ENCODE peak calls at places on chromosome 9, in five cellular contexts. K, C, U, D and R are unnamed samples.

GRCh38 chr9:89153618-89154017 is 25.0 kb downstream of the SHC3 start:
- DNase-seq in U (peak), K (no peak), D (peak), C (no peak), R (peak)

GRCh38 chr9:107172160-107172978 is 110.7 kb upstream of the RAD23B start:
- DNase-seq in K (peak), U (peak), D (peak), C (peak), R (peak)

GRCh38 chr9:129289131-129289731 is 111.2 kb upstream of the IER5L start:
- DNase-seq in K (no peak), D (no peak), U (no peak), C (peak), R (no peak)

GRCh38 chr9:126862461-126862830 is 2.0 kb downstream of the ZBTB34 start:
- DNase-seq in D (peak), C (no peak), K (no peak), U (no peak), R (no peak)

GRCh38 chr9:104810421-104811339 is 46.8 kb downstream of the NIPSNAP3B start:
- DNase-seq in C (no peak), D (peak), U (no peak), K (no peak), R (peak)

GRCh38 chr9:27539479-27540441 is 10.1 kb upstream of the MOB3B start:
- DNase-seq in C (peak), U (peak), K (no peak), D (peak), R (peak)

GRCh38 chr9:85212887-85213286 is 528.9 kb downstream of the AGTPBP1 start:
- DNase-seq in U (peak), K (no peak), D (peak), C (no peak), R (peak)

GRCh38 chr9:120136685-120137084 is 443.3 kb downstream of the CDK5RAP2 start:
- DNase-seq in D (no peak), C (no peak), K (no peak), U (no peak), R (no peak)

GRCh38 chr9:135811796-135812195 is 95.5 kb downstream of the CAMSAP1 start:
- DNase-seq in U (peak), D (peak), K (no peak), C (peak), R (no peak)

GRCh38 chr9:107218834-107219485 is 64.1 kb upstream of the RAD23B start:
- DNase-seq in U (no peak), D (no peak), C (no peak), K (no peak), R (no peak)

GRCh38 chr9:75087279-75087823 is 604 bp downstream of the NMRK1 start:
- DNase-seq in K (peak), U (peak), C (no peak), D (peak), R (peak)

GRCh38 chr9:68507098-68507795 is 33.4 kb downstream of the TMEM252 start:
- DNase-seq in K (no peak), D (peak), U (peak), C (no peak), R (peak)

GRCh38 chr9:107363511-107364182 is 80.6 kb downstream of the RAD23B start:
- DNase-seq in D (no peak), C (no peak), U (no peak), K (no peak), R (no peak)

GRCh38 chr9:123361086-123361730 is 5.2 kb downstream of the CRB2 start:
- DNase-seq in D (no peak), K (no peak), U (no peak), C (no peak), R (no peak)

GRCh38 chr9:16266648-16267276 is 603.7 kb downstream of the BNC2 start:
- DNase-seq in D (no peak), K (no peak), U (no peak), C (no peak), R (peak)

GRCh38 chr9:98882569-98882923 is 61.2 kb upstream of the COL15A1 start:
- DNase-seq in C (no peak), D (no peak), K (no peak), U (no peak), R (no peak)

DNA sequence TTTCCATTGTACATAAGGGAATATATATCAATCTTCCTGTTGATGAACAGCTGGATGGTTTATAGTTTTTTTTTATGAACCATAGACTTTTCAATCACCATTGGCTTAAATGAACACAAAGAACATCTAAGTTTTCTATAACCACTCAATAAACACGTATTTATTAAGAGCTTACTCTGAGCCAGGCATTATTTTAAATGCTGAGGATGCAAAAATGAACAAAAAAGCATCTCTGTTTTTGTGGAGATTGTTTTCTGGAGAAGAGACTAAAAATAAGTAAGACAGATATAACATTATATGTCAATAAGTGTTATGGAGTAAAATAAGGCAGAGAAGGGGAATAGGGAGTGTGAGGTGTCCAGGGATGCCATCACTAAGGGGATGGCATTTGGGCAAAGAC is 52.1 kb upstream of the SLC24A2 start:
- DNase-seq in K (no peak), U (no peak), D (no peak), C (no peak), R (no peak)
- TF ChIP-seq CTCF in K (no peak), U (no peak), D (no peak), C (no peak), R (no peak)

DNA sequence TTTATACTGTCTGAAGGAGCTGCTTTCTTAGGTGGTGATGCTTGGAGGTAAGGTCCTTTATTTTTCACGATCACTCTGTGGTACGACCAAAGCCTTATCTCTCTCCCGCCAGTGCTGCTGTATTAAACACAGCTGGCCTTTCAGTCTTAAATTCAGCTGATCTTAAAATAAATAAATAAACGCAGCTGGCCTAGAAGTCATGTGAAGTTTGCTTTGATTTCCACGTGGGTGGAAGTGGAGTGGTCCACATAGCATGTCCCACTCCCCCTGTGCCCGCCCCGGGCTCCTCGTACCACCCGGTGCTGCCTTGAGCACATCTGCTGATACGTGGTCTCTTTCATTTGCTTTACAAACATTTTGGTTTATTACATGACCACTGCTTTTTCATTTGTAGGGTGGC is 260.4 kb downstream of the FANCC start:
- DNase-seq in U (no peak), D (no peak), C (no peak), K (no peak), R (no peak)
- H3K4me3 ChIP-seq in U (no peak), D (peak), C (peak), K (no peak), R (no peak)

DNA sequence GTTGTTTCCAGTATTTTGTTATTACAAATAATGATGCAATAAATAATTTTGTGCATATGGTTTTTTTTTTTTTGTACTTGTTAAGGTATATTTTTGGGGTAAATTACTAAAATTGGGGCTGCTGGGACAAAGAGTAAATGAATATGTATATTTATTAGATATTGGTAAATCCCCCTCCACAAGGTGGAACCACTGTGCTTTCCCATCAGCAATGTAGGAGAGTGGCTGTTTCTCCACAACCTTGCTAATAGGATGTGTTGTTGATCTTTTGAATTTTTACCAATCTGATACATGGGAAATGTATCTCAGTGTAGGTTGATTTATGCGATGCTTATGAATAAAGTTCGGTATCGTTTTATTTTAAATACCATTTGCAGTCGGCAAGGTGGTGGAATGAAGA is 118.1 kb downstream of the TRPM3 start:
- DNase-seq in K (no peak), C (no peak), D (no peak), U (no peak), R (no peak)
- TF ChIP-seq CTCF in K (no peak), C (no peak), D (no peak), U (no peak), R (no peak)

DNA sequence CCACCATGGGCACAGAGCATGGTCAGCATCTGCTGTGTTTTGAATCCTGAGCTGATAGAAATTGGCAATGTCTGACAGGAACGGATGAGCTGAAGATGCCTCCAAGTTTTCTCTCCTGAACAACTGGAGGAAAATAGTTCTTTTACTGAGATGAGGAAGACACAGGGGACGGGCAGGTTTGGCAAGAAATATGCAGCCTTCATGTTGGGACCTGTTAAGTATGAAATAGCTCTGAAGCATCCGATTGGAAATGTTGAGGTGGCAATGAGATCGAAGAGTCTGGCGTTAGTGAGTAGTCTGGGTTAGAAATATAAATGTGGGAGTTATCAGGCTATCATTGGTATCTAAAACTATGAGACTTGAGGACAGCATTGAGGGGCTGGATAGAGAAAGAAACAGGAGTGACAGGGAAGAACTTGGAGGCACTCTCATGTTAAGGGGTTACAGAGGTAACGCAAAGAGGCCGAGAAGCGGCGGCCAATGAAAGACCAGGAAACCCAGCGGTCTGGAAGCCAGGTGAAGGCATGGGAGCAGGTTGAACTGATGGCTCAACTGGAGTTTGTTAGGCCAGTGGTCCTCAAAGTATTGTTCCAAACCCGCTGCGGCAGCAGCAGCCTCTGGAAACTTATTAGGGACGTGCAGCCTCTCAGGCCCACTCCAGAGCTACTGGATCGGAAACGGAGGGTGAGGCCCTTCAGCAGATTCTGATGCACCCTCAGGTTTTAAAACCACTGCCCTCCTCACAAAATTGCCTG is 1.0 kb upstream of the MAMDC2 start:
- DNase-seq in K (no peak), U (no peak), C (no peak), D (no peak), R (no peak)
- H3K4me3 ChIP-seq in K (no peak), U (no peak), C (peak), D (no peak), R (no peak)

DNA sequence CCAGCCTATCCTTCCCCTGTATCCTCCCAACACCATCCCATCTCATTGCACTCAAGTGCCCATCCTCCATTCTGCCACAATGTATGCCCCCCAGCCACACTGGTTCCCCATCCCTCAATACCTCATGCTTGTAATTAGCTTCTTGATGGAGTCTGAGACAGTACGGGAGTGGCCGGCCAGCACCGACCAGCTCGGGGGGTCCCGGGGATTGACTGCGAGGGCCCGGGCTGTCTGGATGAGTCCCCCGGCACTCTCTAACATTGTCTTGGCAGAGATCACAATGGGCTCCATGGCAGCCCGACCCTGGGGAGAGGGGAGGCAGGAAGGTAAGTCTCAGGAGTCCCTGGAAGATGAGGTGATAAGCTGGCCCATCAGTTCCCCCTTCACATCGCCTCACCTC is 17.2 kb upstream of the TPM2 start:
- DNase-seq in C (no peak), K (no peak), U (no peak), D (no peak), R (no peak)
- TF ChIP-seq CTCF in C (no peak), K (no peak), U (no peak), D (no peak), R (no peak)

GRCh38 chr9:14312721-14313377 is 1.1 kb downstream of the NFIB start:
- DNase-seq in D (peak), U (peak), K (no peak), C (peak), R (no peak)
- H3K4me3 ChIP-seq in D (peak), U (peak), K (no peak), C (peak), R (peak)